ENCODE peak calls at places on chromosomes 4 and X, in seven cellular contexts. P is IMR-90, I is mesendoderm, G is H9, A is mesenchymal stem cell, K is H1, L is trophoblast cell. U is an unnamed sample.

GRCh38 chrX:48694776-48695523 is 1.6 kb upstream of the SUV39H1 start:
- DNase-seq in P (no peak), G (no peak), A (no peak), L (no peak), I (no peak), K (no peak), U (no peak)

GRCh38 chr4:75916091-75916661 is 13.9 kb upstream of the PPEF2 start:
- DNase-seq in L (no peak), A (peak; percentile 62), P (peak; percentile 89), K (no peak), G (peak; percentile 34), I (peak; percentile 18), U (peak; percentile 21)

GRCh38 chrX:108426262-108426661 is 12.0 kb downstream of the COL4A6 start:
- DNase-seq in P (no peak), K (no peak), A (no peak), I (peak; percentile 79), G (peak; percentile 34), L (no peak), U (no peak)

GRCh38 chrX:145524931-145525330 is 277.6 kb downstream of the SPANXN1 start:
- DNase-seq in G (no peak), P (no peak), L (no peak), A (no peak), K (no peak), I (no peak), U (no peak)

GRCh38 chr4:105895609-105896460 is 564 bp downstream of the NPNT start:
- DNase-seq in P (no peak), G (peak; percentile 45), K (peak; percentile 69), L (no peak), A (peak; percentile 46), I (no peak), U (peak; percentile 37)

GRCh38 chr4:151443247-151443646 is 34.3 kb downstream of the FHIP1A start:
- DNase-seq in A (no peak), L (no peak), I (no peak), P (no peak), K (no peak), G (no peak), U (no peak)

GRCh38 chr4:151015458-151016344 is 617 bp upstream of the LRBA start:
- DNase-seq in L (peak; percentile 98), G (peak; percentile 94), P (peak; percentile 54), K (peak; percentile 91), I (peak; percentile 97), A (peak; percentile 87), U (peak; percentile 77)

GRCh38 chrX:123803331-123803983 is 56.4 kb upstream of the XIAP start:
- DNase-seq in I (peak; percentile 95), P (peak; percentile 75), G (no peak), K (no peak), A (peak; percentile 93), L (peak; percentile 72), U (peak; percentile 0)

GRCh38 chr4:7417639-7418038 is 17.1 kb downstream of the PSAPL1 start:
- DNase-seq in A (no peak), L (no peak), G (peak; percentile 15), K (peak; percentile 28), P (no peak), I (no peak), U (no peak)

GRCh38 chr4:109216085-109216696 is 86.3 kb downstream of the COL25A1 start:
- DNase-seq in L (no peak), I (no peak), A (no peak), G (no peak), K (no peak), P (no peak), U (no peak)

GRCh38 chr4:6114601-6115000 is 85.7 kb downstream of the JAKMIP1 start:
- DNase-seq in K (no peak), A (no peak), P (no peak), I (no peak), L (no peak), G (no peak), U (no peak)

GRCh38 chrX:34880656-34881055 is 61.9 kb upstream of the FAM47B start:
- DNase-seq in G (no peak), I (no peak), L (peak; percentile 4), K (no peak), P (peak; percentile 74), A (peak; percentile 20), U (no peak)

GRCh38 chr4:66055999-66056398 is 385.7 kb upstream of the EPHA5 start:
- DNase-seq in G (no peak), A (no peak), L (no peak), P (no peak), K (no peak), I (no peak), U (no peak)

GRCh38 chrX:22351966-22352365 is 79.3 kb downstream of the CBLL2 start:
- DNase-seq in K (no peak), A (no peak), G (no peak), P (no peak), I (no peak), L (no peak), U (no peak)

GRCh38 chrX:141142946-141143345 is 34.0 kb downstream of the LDOC1 start:
- DNase-seq in G (no peak), K (no peak), P (no peak), I (no peak), A (no peak), L (no peak), U (no peak)

GRCh38 chr4:26028793-26029511 is 114.9 kb downstream of the SMIM20 start:
- DNase-seq in G (peak; percentile 95), L (peak; percentile 39), K (peak; percentile 91), P (peak; percentile 58), I (peak; percentile 88), A (peak; percentile 53), U (peak; percentile 58)

GRCh38 chrX:105618393-105619101 is 203.8 kb upstream of the NRK start:
- DNase-seq in G (no peak), I (no peak), A (no peak), K (no peak), L (no peak), P (no peak), U (no peak)

GRCh38 chrX:109281478-109282275 is 200.2 kb downstream of the GUCY2F start:
- DNase-seq in G (no peak), A (no peak), L (no peak), I (peak; percentile 65), K (no peak), P (no peak), U (no peak)

DNA sequence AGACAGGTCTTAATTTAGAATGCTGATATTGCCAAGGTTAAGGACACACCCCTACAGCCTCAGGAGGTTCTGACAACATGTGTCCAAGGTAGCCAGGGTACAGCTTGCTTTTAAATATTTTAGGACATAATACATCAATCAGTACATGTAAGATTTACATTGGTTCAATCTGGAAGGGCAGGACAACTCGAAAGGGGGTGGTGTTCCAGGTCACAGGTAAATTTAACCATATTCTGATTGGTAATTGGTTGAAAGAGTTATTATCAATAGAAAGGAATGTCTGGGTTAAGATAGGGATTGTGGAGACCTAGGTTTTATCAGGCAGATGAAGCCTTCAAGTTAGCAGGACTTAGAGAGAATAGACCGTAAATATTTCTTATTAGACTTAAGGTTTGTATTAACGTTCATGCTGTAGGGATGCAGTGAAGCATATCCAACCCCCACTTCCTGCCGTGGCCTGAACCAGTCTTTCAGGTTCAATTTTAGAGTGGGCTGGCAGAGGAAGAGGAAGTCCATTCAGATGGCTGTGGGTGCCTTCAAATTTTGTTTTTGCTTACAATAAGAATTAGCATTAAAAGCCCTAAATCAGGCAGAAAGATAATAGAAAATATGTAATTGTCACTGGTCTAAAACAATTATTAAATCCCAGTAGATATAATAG is 136.5 kb upstream of the GALNTL6 start:
- DNase-seq in P (no peak), K (no peak), L (no peak), A (no peak), G (no peak), I (no peak), U (no peak)
- H4K8ac ChIP-seq in P (no peak overlapping the region), K (no peak overlapping the region), L (no peak overlapping the region), A (no peak overlapping the region), G (no peak overlapping the region), I (no peak overlapping the region), U (no peak overlapping the region)

GRCh38 chr4:182324282-182324681 is 81.1 kb downstream of the TENM3 start:
- DNase-seq in G (no peak), A (no peak), I (no peak), L (no peak), P (no peak), K (no peak), U (no peak)

GRCh38 chr4:182318256-182318655 is 75.1 kb downstream of the TENM3 start:
- DNase-seq in K (no peak), L (no peak), I (no peak), G (no peak), P (peak; percentile 41), A (no peak), U (no peak)

GRCh38 chr4:182320580-182320979 is 77.4 kb downstream of the TENM3 start:
- DNase-seq in A (no peak), P (no peak), I (no peak), G (no peak), L (no peak), K (no peak), U (no peak)

GRCh38 chr4:182325397-182325796 is 82.2 kb downstream of the TENM3 start:
- DNase-seq in A (no peak), I (no peak), G (no peak), L (no peak), P (no peak), K (no peak), U (no peak)

GRCh38 chr4:182320092-182320491 is 76.9 kb downstream of the TENM3 start:
- DNase-seq in K (no peak), G (no peak), A (no peak), L (no peak), P (no peak), I (no peak), U (no peak)
- H4K8ac ChIP-seq in K (no peak overlapping the region), G (no peak overlapping the region), A (no peak overlapping the region), L (no peak overlapping the region), P (no peak overlapping the region), I (no peak overlapping the region), U (no peak overlapping the region)

DNA sequence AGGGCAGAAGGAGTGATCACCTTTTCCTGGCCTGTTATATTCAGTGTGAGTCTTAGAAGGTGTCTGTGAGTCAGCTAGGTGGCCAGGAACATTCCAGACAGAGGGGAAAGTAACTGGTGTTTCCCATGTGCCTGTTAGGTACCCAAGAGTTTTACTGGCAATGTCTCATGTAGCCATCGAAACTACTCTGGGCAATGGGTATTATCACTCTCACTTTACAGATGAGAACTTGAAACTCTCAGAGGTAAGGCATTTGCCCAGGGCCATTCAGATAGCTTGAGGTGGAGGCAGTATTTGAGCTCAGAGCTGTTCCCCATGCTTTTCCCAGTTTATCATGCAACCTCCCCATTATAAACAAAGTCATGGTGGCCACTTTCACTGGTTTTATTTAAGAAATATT is 80.4 kb upstream of the NHS start:
- DNase-seq in A (no peak), K (no peak), G (no peak), P (no peak), I (no peak), L (peak; percentile 72), U (no peak)
- H4K8ac ChIP-seq in A (no peak overlapping the region), K (no peak overlapping the region), G (no peak overlapping the region), P (no peak overlapping the region), I (no peak overlapping the region), L (no peak overlapping the region), U (no peak overlapping the region)

GRCh38 chr4:90442619-90443018 is 315.4 kb downstream of the CCSER1 start:
- DNase-seq in P (no peak), I (no peak), A (no peak), G (no peak), K (no peak), L (no peak), U (no peak)

GRCh38 chr4:90441770-90442169 is 314.6 kb downstream of the CCSER1 start:
- DNase-seq in L (no peak), A (no peak), K (no peak), P (no peak), I (no peak), G (no peak), U (no peak)

GRCh38 chr4:90443231-90443630 is 316.0 kb downstream of the CCSER1 start:
- DNase-seq in L (no peak), P (no peak), K (no peak), A (no peak), I (no peak), G (no peak), U (no peak)

GRCh38 chr4:90438540-90438939 is 311.3 kb downstream of the CCSER1 start:
- DNase-seq in G (no peak), P (no peak), I (no peak), K (no peak), L (no peak), A (no peak), U (no peak)
- H4K8ac ChIP-seq in G (no peak overlapping the region), P (no peak overlapping the region), I (no peak overlapping the region), K (no peak overlapping the region), L (no peak overlapping the region), A (no peak overlapping the region), U (no peak overlapping the region)

U was measured in neuronal stem cell.